ENCODE peak calls at places on chromosome 10, in six cellular contexts. I is GM23248, R is fibroblast of lung, B is DND-41, A is mesendoderm, M is HCT116. U is an unnamed sample.

GRCh38 chr10:28300027-28300426 is 2.8 kb downstream of the MPP7 start:
- DNase-seq in I (no peak), B (no peak), M (no peak), A (no peak), R (no peak), U (no peak)

GRCh38 chr10:70909326-70909935 is 21.1 kb upstream of the PCBD1 start:
- DNase-seq in I (no peak), R (no peak), M (no peak), A (no peak), B (no peak), U (no peak)

GRCh38 chr10:71396714-71397339 is at the start of gene CDH23:
- DNase-seq in M (no peak), B (no peak), I (peak), A (peak), R (peak), U (no peak)

GRCh38 chr10:11450427-11450826 is 161.0 kb downstream of the USP6NL start:
- DNase-seq in M (no peak), B (peak), A (no peak), R (no peak), I (no peak), U (no peak)

GRCh38 chr10:100896876-100897461 is 15.8 kb upstream of the SLF2 start:
- DNase-seq in I (no peak), M (no peak), A (no peak), B (no peak), R (no peak), U (no peak)

GRCh38 chr10:76902949-76903348 is 734.7 kb downstream of the KCNMA1 start:
- DNase-seq in B (peak), I (no peak), R (no peak), M (peak), A (peak), U (no peak)

GRCh38 chr10:66591865-66592264 is 334.0 kb upstream of the LRRTM3 start:
- DNase-seq in I (no peak), A (no peak), B (no peak), M (no peak), R (peak), U (peak)

GRCh38 chr10:87677595-87677994 is 17.9 kb downstream of the PAPSS2 start:
- DNase-seq in R (no peak), B (no peak), I (no peak), A (no peak), M (no peak), U (no peak)

GRCh38 chr10:89363766-89364407 is 14.0 kb upstream of the IFIT1B start:
- DNase-seq in M (no peak), A (no peak), R (no peak), B (no peak), I (no peak), U (no peak)

GRCh38 chr10:79229830-79230562 is 117.3 kb upstream of the PPIF start:
- DNase-seq in M (no peak), R (no peak), A (peak), B (no peak), I (no peak), U (no peak)

GRCh38 chr10:131636841-131637724 is 263.7 kb upstream of the PPP2R2D start:
- DNase-seq in A (no peak), I (no peak), B (no peak), M (no peak), R (no peak), U (no peak)

GRCh38 chr10:56357018-56357417 is 4.0 kb downstream of the ZWINT start:
- DNase-seq in A (no peak), R (no peak), B (no peak), I (no peak), M (no peak), U (no peak)

GRCh38 chr10:82889703-82890102 is 1014.7 kb downstream of the NRG3 start:
- DNase-seq in A (peak), R (no peak), I (no peak), M (no peak), B (no peak), U (no peak)

DNA sequence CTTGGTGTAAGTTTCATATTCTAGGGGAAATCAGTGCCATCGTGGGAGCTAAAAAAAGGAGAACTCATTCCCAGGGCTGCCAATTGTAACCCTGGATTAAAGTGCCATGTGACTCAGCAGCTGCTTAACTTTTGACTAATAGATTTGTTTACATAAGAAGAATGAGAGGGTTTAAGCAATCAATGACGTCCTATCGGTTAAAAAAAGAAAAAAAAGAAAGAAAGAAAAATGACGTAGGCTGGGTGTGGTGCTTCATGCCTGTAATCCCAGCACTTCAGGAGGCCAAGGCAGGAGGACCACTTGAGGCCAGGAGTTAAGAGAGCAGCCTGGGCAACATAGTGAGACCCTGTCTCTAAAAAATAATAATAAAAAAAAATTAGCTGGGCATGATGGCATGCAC is 116.2 kb upstream of the AFAP1L2 start:
- DNase-seq in R (peak), B (no peak), A (no peak), I (peak), M (peak), U (peak)
- H3K9ac ChIP-seq in R (no peak), B (no peak), A (no peak), I (no peak), M (peak), U (peak)

GRCh38 chr10:61836888-61837747 is 64.4 kb upstream of the ARID5B start:
- DNase-seq in B (no peak), R (peak), M (peak), A (no peak), I (peak), U (peak)

GRCh38 chr10:61834519-61834918 is 67.0 kb upstream of the ARID5B start:
- DNase-seq in R (no peak), A (no peak), B (no peak), I (no peak), M (no peak), U (no peak)

GRCh38 chr10:61835909-61836232 is 65.6 kb upstream of the ARID5B start:
- DNase-seq in M (no peak), A (no peak), B (no peak), R (peak), I (peak), U (peak)

GRCh38 chr10:61836233-61836887 is 65.1 kb upstream of the ARID5B start:
- DNase-seq in B (no peak), M (no peak), R (peak), I (peak), A (no peak), U (peak)

GRCh38 chr10:61835069-61835908 is 66.2 kb upstream of the ARID5B start:
- DNase-seq in R (peak), M (peak), A (peak), I (peak), B (peak), U (peak)
- H3K4me3 ChIP-seq in R (no peak), M (peak), A (no peak), I (peak), B (no peak), U (peak)

GRCh38 chr10:4670737-4671136 is 155.3 kb upstream of the AKR1E2 start:
- DNase-seq in B (no peak), A (no peak), M (no peak), I (peak), R (peak), U (peak)

GRCh38 chr10:4672199-4672598 is 153.8 kb upstream of the AKR1E2 start:
- DNase-seq in A (no peak), R (no peak), B (no peak), I (no peak), M (no peak), U (no peak)

GRCh38 chr10:4673279-4674040 is 152.5 kb upstream of the AKR1E2 start:
- DNase-seq in B (no peak), M (no peak), R (peak), A (no peak), I (no peak), U (no peak)

GRCh38 chr10:4669585-4669984 is 156.4 kb upstream of the AKR1E2 start:
- DNase-seq in R (no peak), M (no peak), B (no peak), I (no peak), A (no peak), U (no peak)

DNA sequence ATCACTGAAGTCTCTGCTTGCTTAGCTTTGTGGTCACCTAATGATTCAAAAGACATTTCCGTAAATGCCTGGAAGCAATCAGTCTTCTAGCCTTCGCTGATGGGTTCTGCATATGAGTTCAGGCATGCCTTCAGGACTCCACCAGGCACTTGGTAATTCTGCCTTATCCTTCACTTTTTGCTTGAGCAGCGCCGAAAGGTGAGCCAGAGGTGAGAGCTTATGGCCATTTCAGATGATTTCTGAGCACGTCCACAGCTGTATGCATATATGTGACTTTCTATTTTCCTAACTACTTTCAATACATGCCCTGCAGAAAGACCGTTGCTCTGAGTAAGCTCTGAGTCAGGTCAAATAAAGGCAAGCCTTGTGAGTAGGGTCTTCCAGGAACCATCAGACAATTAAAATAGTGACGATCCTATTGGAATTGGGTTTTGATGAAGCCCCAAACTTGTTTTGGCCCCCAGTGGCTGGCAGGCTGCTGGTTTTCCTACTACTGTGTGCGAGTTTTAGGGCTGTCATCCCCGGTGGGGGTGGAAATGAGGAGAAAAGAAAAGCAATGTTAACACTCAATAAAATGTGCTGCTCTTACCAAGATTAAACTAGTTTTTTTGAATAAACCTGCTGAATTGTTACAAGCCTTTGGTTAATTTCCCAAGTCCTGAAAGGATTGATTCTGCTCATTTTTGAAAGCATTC is 154.4 kb upstream of the AKR1E2 start:
- DNase-seq in I (peak), M (peak), A (no peak), R (peak), B (no peak), U (peak)
- H3K9ac ChIP-seq in I (peak), M (peak), A (no peak), R (no peak), B (no peak), U (peak)

DNA sequence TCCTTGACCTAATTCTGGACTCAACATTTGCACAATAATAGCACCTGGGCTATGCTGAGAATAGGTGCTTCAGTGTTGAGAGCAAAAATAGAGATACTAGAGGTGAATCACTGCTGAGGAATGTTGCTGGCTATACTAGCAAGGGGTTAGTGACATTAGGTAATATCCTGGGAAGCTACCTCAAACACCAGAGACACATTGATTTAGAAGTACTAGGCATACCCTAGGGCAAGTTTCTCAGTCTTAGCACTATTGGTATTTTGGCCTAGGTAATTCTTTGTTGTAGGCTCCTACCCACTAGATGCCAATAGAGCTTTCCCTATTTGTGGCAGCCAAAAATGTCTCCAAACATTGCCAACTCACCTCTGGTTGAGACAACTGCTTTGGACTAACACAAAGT is 484.0 kb upstream of the MBL2 start:
- DNase-seq in R (no peak), M (no peak), B (no peak), A (peak), I (no peak), U (no peak)
- H3K4me3 ChIP-seq in R (no peak), M (no peak), B (no peak), A (no peak), I (no peak), U (no peak)

GRCh38 chr10:373015-373414 is 237.8 kb downstream of the ZMYND11 start:
- DNase-seq in B (no peak), A (no peak), I (peak), M (no peak), R (peak), U (peak)

GRCh38 chr10:371515-371914 is 236.3 kb downstream of the ZMYND11 start:
- DNase-seq in R (no peak), M (no peak), A (no peak), B (no peak), I (no peak), U (no peak)

GRCh38 chr10:374354-374753 is 239.1 kb downstream of the ZMYND11 start:
- DNase-seq in B (no peak), R (no peak), A (no peak), M (no peak), I (no peak), U (no peak)

GRCh38 chr10:372566-372965 is 237.3 kb downstream of the ZMYND11 start:
- DNase-seq in A (no peak), B (no peak), I (no peak), R (no peak), M (no peak), U (no peak)

DNA sequence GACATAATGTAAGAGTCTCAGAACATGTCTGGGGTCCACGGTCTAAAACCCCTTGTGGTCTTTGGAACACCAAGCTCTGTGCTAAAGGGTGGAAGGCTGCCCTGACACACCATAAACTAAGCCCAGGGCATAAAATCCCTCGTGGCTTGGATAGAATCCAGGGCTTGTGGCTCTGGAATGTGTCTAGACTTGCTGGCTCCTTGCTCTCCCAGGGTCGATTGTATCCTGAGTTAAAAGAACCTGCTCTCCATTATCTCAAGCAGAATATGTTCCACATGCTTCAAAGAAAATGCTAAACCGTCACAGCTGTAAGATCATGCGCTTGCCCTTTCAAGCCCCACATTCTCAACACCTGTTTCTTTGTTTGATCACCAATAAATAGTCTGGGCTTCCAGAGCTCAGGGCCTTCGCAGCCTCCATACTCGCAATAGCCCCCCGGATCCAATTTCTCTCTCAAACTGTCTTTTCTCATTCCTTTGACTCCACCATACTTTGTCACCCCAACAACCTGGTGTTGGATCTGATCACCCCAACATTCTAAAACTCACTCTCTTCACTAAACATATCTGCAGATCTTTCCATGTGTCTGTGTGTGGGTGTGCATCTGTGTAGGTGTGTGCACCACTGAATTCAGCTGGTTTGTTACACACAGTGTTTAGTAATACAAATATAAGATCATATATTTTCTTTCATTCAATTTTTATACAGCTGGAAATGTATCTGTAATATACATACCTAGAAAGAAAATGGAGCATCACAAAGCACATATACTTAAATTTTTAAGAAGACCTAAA is 238.5 kb downstream of the ZMYND11 start:
- DNase-seq in M (no peak), A (peak), R (peak), I (peak), B (peak), U (peak)
- H3K9ac ChIP-seq in M (no peak), A (no peak), R (no peak), I (peak), B (no peak), U (peak)

GRCh38 chr10:99330675-99330924 is 1.4 kb downstream of the CNNM1 start:
- DNase-seq in A (no peak), R (no peak), B (no peak), M (no peak), I (no peak), U (no peak)

GRCh38 chr10:99329891-99330674 is 927 bp downstream of the CNNM1 start:
- DNase-seq in A (peak), R (peak), M (no peak), I (peak), B (no peak), U (no peak)

GRCh38 chr10:99331207-99331803 is 2.1 kb downstream of the CNNM1 start:
- DNase-seq in I (peak), A (peak), R (no peak), M (no peak), B (no peak), U (no peak)

GRCh38 chr10:99328579-99329237 is 448 bp upstream of the CNNM1 start:
- DNase-seq in M (no peak), R (no peak), A (peak), I (peak), B (no peak), U (no peak)

GRCh38 chr10:99329238-99329890 is at the start of gene CNNM1:
- DNase-seq in M (no peak), A (peak), B (no peak), R (no peak), I (peak), U (no peak)
- H3K4me3 ChIP-seq in M (no peak), A (peak), B (no peak), R (peak), I (peak), U (peak)